ENCODE peak calls at places on chromosomes 1 and 21, in seven cellular contexts. A, L, K, S, X, J and N are unnamed samples.

GRCh38 chr1:8374812-8375211 is 56.9 kb downstream of the SLC45A1 start:
- DNase-seq in A (peak; percentile 71), L (peak; percentile 69), K (peak; percentile 54), S (no peak), X (peak; percentile 55), J (no peak), N (peak; percentile 39)

GRCh38 chr1:197868751-197869501 is 33.5 kb upstream of the C1orf53 start:
- DNase-seq in A (peak; percentile 79), L (no peak), K (peak; percentile 40), S (no peak), X (peak; percentile 76), J (peak; percentile 51), N (peak; percentile 76)

GRCh38 chr1:3066250-3066711 is 2.7 kb upstream of the PRDM16 start:
- DNase-seq in A (peak; percentile 39), L (peak; percentile 74), K (no peak), S (no peak), X (peak; percentile 68), J (no peak), N (no peak)

GRCh38 chr1:41497056-41497440 is 12.6 kb upstream of the EDN2 start:
- DNase-seq in A (no peak), L (no peak), K (no peak), S (no peak), X (no peak), J (no peak), N (no peak)

GRCh38 chr1:153752561-153753195 is 22.5 kb upstream of the SLC27A3 start:
- DNase-seq in A (peak; percentile 84), L (no peak), K (no peak), S (no peak), X (no peak), J (no peak), N (peak; percentile 23)

GRCh38 chr1:201450721-201451291 is 18.2 kb downstream of the PHLDA3 start:
- DNase-seq in A (peak; percentile 96), L (no peak), K (no peak), S (no peak), X (peak; percentile 40), J (no peak), N (peak; percentile 64)

GRCh38 chr1:225987491-225988316 is 11.4 kb downstream of the SDE2 start:
- DNase-seq in A (peak; percentile 69), L (no peak), K (no peak), S (no peak), X (peak; percentile 35), J (no peak), N (peak; percentile 53)

GRCh38 chr1:23369335-23370013 is at the start of gene ZNF436:
- DNase-seq in A (peak; percentile 85), L (peak; percentile 95), K (peak; percentile 85), S (no peak), X (peak; percentile 67), J (peak; percentile 66), N (peak; percentile 94)

GRCh38 chr1:111831153-111831552 is 75.5 kb downstream of the DDX20 start:
- DNase-seq in A (no peak), L (peak; percentile 9), K (no peak), S (no peak), X (no peak), J (no peak), N (no peak)

GRCh38 chr1:25568090-25568833 is 24.9 kb downstream of the LDLRAP1 start:
- DNase-seq in A (peak; percentile 98), L (no peak), K (no peak), S (no peak), X (peak; percentile 46), J (peak; percentile 56), N (peak; percentile 72)

GRCh38 chr1:53482441-53483153 is 23.4 kb downstream of the DMRTB1 start:
- DNase-seq in A (no peak), L (no peak), K (no peak), S (no peak), X (no peak), J (no peak), N (no peak)

GRCh38 chr1:29675481-29676263 is 439.4 kb downstream of the PTPRU start:
- DNase-seq in A (no peak), L (peak; percentile 70), K (peak; percentile 7), S (no peak), X (no peak), J (no peak), N (peak; percentile 34)

GRCh38 chr1:21956720-21957552 is 19.8 kb upstream of the HSPG2 start:
- DNase-seq in A (peak; percentile 60), L (no peak), K (peak; percentile 78), S (peak; percentile 22), X (no peak), J (peak; percentile 67), N (peak; percentile 10)

GRCh38 chr1:74508449-74508848 is 4.0 kb downstream of the LRRC53 start:
- DNase-seq in A (no peak), L (no peak), K (no peak), S (no peak), X (peak; percentile 64), J (no peak), N (no peak)

GRCh38 chr1:18396247-18396646 is 84.5 kb upstream of the KLHDC7A start:
- DNase-seq in A (peak; percentile 21), L (no peak), K (no peak), S (no peak), X (no peak), J (no peak), N (no peak)

GRCh38 chr1:44677201-44677520 is 2.6 kb downstream of the ARMH1 start:
- DNase-seq in A (peak; percentile 81), L (no peak), K (no peak), S (no peak), X (peak; percentile 37), J (peak; percentile 73), N (peak; percentile 41)

GRCh38 chr1:47839460-47839760 is 157.8 kb downstream of the TRABD2B start:
- DNase-seq in A (no peak), L (peak; percentile 74), K (peak; percentile 53), S (no peak), X (no peak), J (no peak), N (no peak)

GRCh38 chr1:92854386-92854785 is 22.5 kb downstream of the RPL5 start:
- DNase-seq in A (no peak), L (no peak), K (no peak), S (no peak), X (no peak), J (no peak), N (no peak)

GRCh38 chr1:92850019-92850418 is 18.2 kb downstream of the RPL5 start:
- DNase-seq in A (no peak), L (no peak), K (no peak), S (no peak), X (no peak), J (no peak), N (no peak)

GRCh38 chr1:92855236-92855635 is 23.4 kb downstream of the RPL5 start:
- DNase-seq in A (no peak), L (no peak), K (no peak), S (no peak), X (no peak), J (no peak), N (no peak)

GRCh38 chr1:92851729-92852128 is 19.9 kb downstream of the RPL5 start:
- DNase-seq in A (no peak), L (no peak), K (no peak), S (no peak), X (no peak), J (no peak), N (no peak)

DNA sequence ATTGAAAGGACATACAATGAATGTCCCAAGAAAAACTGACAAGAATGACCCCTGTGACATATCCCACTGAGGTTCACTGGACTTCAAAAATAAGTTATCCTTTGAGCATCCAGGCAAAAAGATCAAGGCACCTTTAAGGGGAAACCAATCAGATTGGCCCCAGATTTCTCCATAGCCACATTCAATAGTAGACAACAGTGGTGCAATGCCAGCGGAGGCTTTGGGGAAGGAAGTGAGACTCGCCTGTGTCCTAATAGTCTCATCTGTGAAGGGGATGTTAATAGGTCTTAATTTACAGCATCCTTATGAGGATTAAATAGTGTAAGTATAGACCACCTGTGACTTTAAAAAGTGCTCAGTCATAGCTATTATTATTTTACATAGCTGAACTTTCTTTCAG is 21.5 kb downstream of the RPL5 start:
- DNase-seq in A (no peak), L (no peak), K (no peak), S (no peak), X (no peak), J (no peak), N (no peak)
- H3K4me3 ChIP-seq in A (no peak overlapping the region), L (no peak overlapping the region), K (no peak overlapping the region), S (no peak overlapping the region), X (no peak overlapping the region), J (no peak overlapping the region), N (no peak overlapping the region)

GRCh38 chr1:209207126-209207700 is 376.3 kb upstream of the CAMK1G start:
- DNase-seq in A (peak; percentile 36), L (no peak), K (no peak), S (no peak), X (peak; percentile 3), J (peak; percentile 14), N (no peak)
- H3K4me3 ChIP-seq in A (peak overlapping the region; percentile 70), L (no peak overlapping the region), K (no peak overlapping the region), S (no peak overlapping the region), X (peak overlapping the region; percentile 50), J (peak overlapping the region; percentile 33), N (no peak overlapping the region)

GRCh38 chr1:26705788-26706237 is 10.0 kb downstream of the ARID1A start:
- DNase-seq in A (peak; percentile 83), L (no peak), K (no peak), S (no peak), X (no peak), J (peak; percentile 82), N (peak; percentile 87)
- H3K4me3 ChIP-seq in A (peak overlapping the region; percentile 46), L (no peak overlapping the region), K (no peak overlapping the region), S (no peak overlapping the region), X (no peak overlapping the region), J (no peak overlapping the region), N (no peak overlapping the region)

GRCh38 chr21:36936361-36937135 is 29.9 kb downstream of the HLCS start:
- DNase-seq in A (no peak), L (peak; percentile 64), K (no peak), S (no peak), X (no peak), J (no peak), N (no peak)
- H3K4me3 ChIP-seq in A (no peak overlapping the region), L (no peak overlapping the region), K (no peak overlapping the region), S (no peak overlapping the region), X (no peak overlapping the region), J (no peak overlapping the region), N (no peak overlapping the region)

GRCh38 chr1:192159034-192159433 is 772 bp downstream of the RGS18 start:
- DNase-seq in A (no peak), L (no peak), K (no peak), S (no peak), X (no peak), J (no peak), N (no peak)
- H3K4me3 ChIP-seq in A (no peak overlapping the region), L (no peak overlapping the region), K (no peak overlapping the region), S (no peak overlapping the region), X (no peak overlapping the region), J (no peak overlapping the region), N (no peak overlapping the region)